ENCODE peak calls at places on chromosomes 5 and 9, in eight cellular contexts. X is esophagus squamous epithelium, U is lung, A is HL-60, C is thyroid gland, R is natural killer cell, K is hepatocyte, F is Panc1. T is an unnamed sample.

GRCh38 chr9:100229561-100229960 is 123.2 kb downstream of the TEX10 start:
- DNase-seq in C (peak; percentile 87), X (no peak), R (no peak), F (no peak), A (no peak), K (no peak), U (no peak), T (no peak)

GRCh38 chr5:135565691-135566421 is 12.9 kb downstream of the CXCL14 start:
- DNase-seq in F (peak; percentile 43), A (peak; percentile 28), X (no peak), K (peak; percentile 76), C (peak; percentile 68), R (peak; percentile 63), U (peak; percentile 70), T (peak; percentile 92)

GRCh38 chr5:62082370-62082778 is 223.6 kb upstream of the KIF2A start:
- DNase-seq in X (no peak), R (no peak), C (no peak), F (peak; percentile 5), U (no peak), A (no peak), K (no peak), T (no peak)

GRCh38 chr5:68505917-68506860 is 290.6 kb downstream of the PIK3R1 start:
- DNase-seq in K (peak; percentile 46), C (no peak), U (no peak), F (no peak), R (no peak), A (no peak), X (no peak), T (no peak)

GRCh38 chr5:161420526-161420925 is 126.0 kb downstream of the GABRB2 start:
- DNase-seq in X (no peak), R (no peak), F (no peak), C (no peak), A (no peak), K (no peak), U (no peak), T (no peak)

GRCh38 chr5:103138202-103138601 is 18.1 kb downstream of the PPIP5K2 start:
- DNase-seq in A (no peak), F (no peak), C (no peak), K (no peak), X (no peak), R (no peak), U (no peak), T (no peak)

GRCh38 chr5:66671305-66671704 is 75.1 kb downstream of the MAST4 start:
- DNase-seq in A (no peak), U (no peak), R (no peak), X (no peak), F (no peak), C (no peak), K (no peak), T (no peak)

GRCh38 chr5:65075623-65076250 is 307.0 kb downstream of the CWC27 start:
- DNase-seq in C (no peak), K (no peak), X (no peak), A (no peak), U (no peak), F (no peak), R (no peak), T (no peak)

GRCh38 chr5:119655081-119655480 is 25.7 kb downstream of the FAM170A start:
- DNase-seq in U (no peak), C (no peak), A (peak; percentile 74), R (no peak), K (no peak), X (no peak), F (no peak), T (no peak)

GRCh38 chr5:124740055-124740454 is 6.4 kb downstream of the ZNF608 start:
- DNase-seq in C (no peak), A (no peak), K (no peak), F (no peak), X (no peak), R (no peak), U (no peak), T (no peak)

GRCh38 chr5:124736814-124737186 is 9.6 kb downstream of the ZNF608 start:
- DNase-seq in C (no peak), R (no peak), A (no peak), U (no peak), K (no peak), F (no peak), X (no peak), T (no peak)

GRCh38 chr5:124737651-124738050 is 8.8 kb downstream of the ZNF608 start:
- DNase-seq in X (no peak), F (no peak), R (no peak), K (no peak), A (no peak), C (no peak), U (no peak), T (no peak)

GRCh38 chr5:124740991-124741583 is 5.4 kb downstream of the ZNF608 start:
- DNase-seq in K (no peak), A (no peak), R (no peak), F (no peak), U (no peak), X (no peak), C (no peak), T (no peak)

GRCh38 chr5:124738751-124739559 is 7.5 kb downstream of the ZNF608 start:
- DNase-seq in C (no peak), R (no peak), K (peak; percentile 63), A (no peak), F (no peak), X (no peak), U (no peak), T (no peak)
- TF ChIP-seq CTCF in C (no peak), R (no peak), K (peak; percentile 31), A (no peak), F (peak; percentile 28), X (no peak), U (no peak), T (peak; percentile 25)

GRCh38 chr9:5436441-5436840 is 1.3 kb downstream of the PLGRKT start:
- DNase-seq in K (no peak), R (no peak), C (no peak), A (no peak), U (no peak), F (no peak), X (no peak), T (no peak)

GRCh38 chr9:5438301-5439162 is 807 bp upstream of the PLGRKT start:
- DNase-seq in U (no peak), F (no peak), A (no peak), K (peak; percentile 18), C (peak; percentile 35), X (no peak), R (peak; percentile 30), T (no peak)

GRCh38 chr9:5440426-5440825 is 2.7 kb upstream of the PLGRKT start:
- DNase-seq in R (no peak), A (no peak), U (no peak), X (no peak), C (no peak), F (no peak), K (no peak), T (no peak)

GRCh38 chr9:5435912-5436311 is 1.8 kb downstream of the PLGRKT start:
- DNase-seq in C (peak; percentile 66), K (no peak), F (no peak), X (no peak), U (no peak), R (no peak), A (no peak), T (no peak)

GRCh38 chr9:5437254-5438216 is at the start of gene PLGRKT:
- DNase-seq in X (peak; percentile 91), U (peak; percentile 95), F (no peak), C (peak; percentile 97), A (peak; percentile 76), R (peak; percentile 85), K (peak; percentile 96), T (peak; percentile 85)
- TF ChIP-seq CTCF in X (no peak), U (peak; percentile 6), F (no peak), C (peak; percentile 26), A (no peak), R (no peak), K (no peak), T (no peak)

GRCh38 chr9:134640491-134641172 is 971 bp upstream of the COL5A1 start:
- DNase-seq in F (no peak), A (no peak), K (no peak), C (no peak), R (no peak), X (no peak), U (no peak), T (no peak)
- TF ChIP-seq CTCF in F (no peak), A (no peak), K (no peak), C (no peak), R (no peak), X (no peak), U (no peak), T (no peak)

GRCh38 chr5:76337949-76338589 is 65.0 kb upstream of the IQGAP2 start:
- DNase-seq in R (peak; percentile 21), U (peak; percentile 42), F (peak; percentile 36), X (no peak), C (peak; percentile 77), K (peak; percentile 72), A (no peak), T (peak; percentile 79)
- TF ChIP-seq CTCF in R (peak; percentile 49), U (peak; percentile 24), F (peak; percentile 64), X (peak; percentile 35), C (peak; percentile 76), K (peak; percentile 48), A (no peak), T (peak; percentile 70)

DNA sequence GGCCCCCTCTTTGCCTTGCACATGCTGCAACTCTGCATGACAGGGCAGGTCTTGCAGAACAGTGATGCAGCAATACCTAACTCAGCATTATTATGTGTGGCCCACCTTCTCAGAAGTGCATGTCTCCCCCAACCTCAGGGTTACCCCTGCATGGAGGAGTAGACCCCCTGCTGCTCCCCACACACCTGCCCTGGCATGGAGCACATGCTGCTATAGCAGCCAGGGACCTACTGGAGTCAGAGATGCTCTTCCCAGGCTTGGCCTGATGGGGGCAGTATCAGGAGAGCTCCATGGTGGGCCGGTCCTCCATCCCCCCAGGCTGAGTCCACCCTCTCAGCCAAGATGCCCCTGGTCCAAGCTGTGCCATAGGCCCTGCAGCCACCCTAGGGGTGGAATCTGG is 13.2 kb upstream of the BOD1 start:
- DNase-seq in X (no peak), C (no peak), R (no peak), K (no peak), U (no peak), A (no peak), F (no peak), T (peak; percentile 37)
- TF ChIP-seq CTCF in X (no peak), C (peak; percentile 26), R (no peak), K (no peak), U (no peak), A (no peak), F (peak; percentile 67), T (peak; percentile 40)

GRCh38 chr5:171365351-171365750 is 22.3 kb upstream of the NPM1 start:
- DNase-seq in R (no peak), F (no peak), X (no peak), K (no peak), A (no peak), U (no peak), C (no peak), T (no peak)
- TF ChIP-seq CTCF in R (peak; percentile 27), F (peak; percentile 69), X (no peak), K (peak; percentile 11), A (no peak), U (no peak), C (no peak), T (peak; percentile 45)

GRCh38 chr5:127725673-127726072 is 22.5 kb downstream of the CCDC192 start:
- DNase-seq in X (no peak), U (no peak), K (no peak), R (no peak), F (no peak), A (no peak), C (no peak), T (no peak)

GRCh38 chr5:127723571-127723970 is 20.4 kb downstream of the CCDC192 start:
- DNase-seq in R (no peak), A (peak; percentile 41), C (peak; percentile 46), K (peak; percentile 24), U (peak; percentile 60), X (no peak), F (no peak), T (peak; percentile 63)
- TF ChIP-seq CTCF in R (no peak), A (no peak), C (no peak), K (no peak), U (no peak), X (no peak), F (no peak), T (no peak)

GRCh38 chr9:112925058-112925641 is 34.5 kb upstream of the SLC46A2 start:
- DNase-seq in X (no peak), R (no peak), A (no peak), F (no peak), C (peak; percentile 6), K (peak; percentile 18), U (no peak), T (peak; percentile 21)
- TF ChIP-seq CTCF in X (peak; percentile 12), R (no peak), A (peak; percentile 18), F (peak; percentile 67), C (peak; percentile 42), K (peak; percentile 56), U (no peak), T (no peak)

T was measured in Calu3.